ENCODE peak calls at places on chromosomes 6 and 20, in ten cellular contexts. I is A549, L is body of pancreas, T is esophagus squamous epithelium, K is prostate gland, U is stomach, W is spleen, Z is thyroid gland, E is transverse colon, R is testis. G is an unnamed sample.

GRCh38 chr20:51183443-51183842 is 160.5 kb upstream of the KCNG1 start:
- DNase-seq in I (no peak), L (no peak), T (no peak), K (no peak), U (no peak), W (no peak), Z (no peak), E (no peak), R (no peak), G (no peak)

GRCh38 chr20:51185861-51186260 is 163.0 kb upstream of the KCNG1 start:
- DNase-seq in I (no peak), L (no peak), T (no peak), K (no peak), U (no peak), W (no peak), Z (no peak), E (no peak), R (no peak), G (no peak)

GRCh38 chr6:70163795-70164194 is 139.1 kb downstream of the COL9A1 start:
- DNase-seq in I (no peak), L (no peak), T (no peak), K (no peak), U (no peak), W (no peak), Z (no peak), E (no peak), R (no peak), G (no peak)

GRCh38 chr20:5529331-5530142 is 212.8 kb upstream of the PROKR2 start:
- DNase-seq in I (peak), L (peak), T (peak), K (peak), U (peak), W (peak), Z (peak), E (peak), R (peak), G (peak)

GRCh38 chr6:106512048-106512957 is 117.0 kb downstream of the RTN4IP1 start:
- DNase-seq in I (peak), L (peak), T (no peak), K (peak), U (peak), W (peak), Z (peak), E (peak), R (peak), G (peak)

GRCh38 chr20:37243937-37244571 is 17.6 kb downstream of the GHRH start:
- DNase-seq in I (no peak), L (no peak), T (no peak), K (peak), U (peak), W (no peak), Z (peak), E (no peak), R (peak), G (no peak)

GRCh38 chr6:166933396-166933795 is 23.0 kb downstream of the RNASET2 start:
- DNase-seq in I (no peak), L (no peak), T (no peak), K (no peak), U (no peak), W (no peak), Z (no peak), E (no peak), R (no peak), G (no peak)

GRCh38 chr6:41283597-41283996 is 2.9 kb downstream of the TREM1 start:
- DNase-seq in I (no peak), L (no peak), T (no peak), K (no peak), U (no peak), W (no peak), Z (no peak), E (no peak), R (no peak), G (no peak)

GRCh38 chr6:29796026-29796425 is 31.6 kb upstream of the HLA-G start:
- DNase-seq in I (no peak), L (no peak), T (no peak), K (no peak), U (no peak), W (no peak), Z (no peak), E (no peak), R (no peak), G (no peak)

GRCh38 chr20:32153771-32154170 is 44.3 kb downstream of the TM9SF4 start:
- DNase-seq in I (no peak), L (no peak), T (no peak), K (no peak), U (no peak), W (peak), Z (no peak), E (no peak), R (no peak), G (no peak)

GRCh38 chr6:163543311-163543710 is 128.8 kb downstream of the QKI start:
- DNase-seq in I (no peak), L (no peak), T (no peak), K (no peak), U (no peak), W (no peak), Z (no peak), E (no peak), R (no peak), G (no peak)

GRCh38 chr20:62598761-62599194 is 43.5 kb upstream of the SLCO4A1 start:
- DNase-seq in I (peak), L (no peak), T (no peak), K (no peak), U (peak), W (no peak), Z (no peak), E (peak), R (no peak), G (peak)

GRCh38 chr6:30450908-30451818 is 38.1 kb upstream of the HLA-E start:
- DNase-seq in I (no peak), L (no peak), T (no peak), K (no peak), U (peak), W (peak), Z (peak), E (peak), R (no peak), G (no peak)

GRCh38 chr20:24382330-24382729 is 87.1 kb upstream of the SYNDIG1 start:
- DNase-seq in I (no peak), L (no peak), T (no peak), K (no peak), U (no peak), W (no peak), Z (no peak), E (peak), R (no peak), G (no peak)

GRCh38 chr6:149864578-149865535 is 698 bp upstream of the LRP11 start:
- DNase-seq in I (peak), L (peak), T (no peak), K (peak), U (peak), W (no peak), Z (peak), E (no peak), R (peak), G (peak)

GRCh38 chr6:152471459-152472070 is 165.6 kb downstream of the SYNE1 start:
- DNase-seq in I (peak), L (no peak), T (no peak), K (no peak), U (no peak), W (no peak), Z (peak), E (no peak), R (no peak), G (no peak)

GRCh38 chr20:59404749-59405148 is 104.3 kb downstream of the EDN3 start:
- DNase-seq in I (no peak), L (no peak), T (no peak), K (no peak), U (no peak), W (no peak), Z (peak), E (no peak), R (no peak), G (no peak)

GRCh38 chr20:1505361-1505760 is 14.1 kb upstream of the SIRPB2 start:
- DNase-seq in I (peak), L (no peak), T (no peak), K (no peak), U (no peak), W (no peak), Z (no peak), E (no peak), R (no peak), G (no peak)

GRCh38 chr20:57237006-57237953 is 29.2 kb downstream of the BMP7 start:
- DNase-seq in I (no peak), L (no peak), T (no peak), K (no peak), U (no peak), W (no peak), Z (no peak), E (no peak), R (no peak), G (no peak)

GRCh38 chr6:18388942-18389341 is 1.8 kb downstream of the RNF144B start:
- DNase-seq in I (peak), L (no peak), T (no peak), K (peak), U (no peak), W (no peak), Z (peak), E (no peak), R (no peak), G (no peak)

GRCh38 chr6:159700970-159701369 is 7.9 kb upstream of the SOD2 start:
- DNase-seq in I (no peak), L (no peak), T (no peak), K (no peak), U (no peak), W (no peak), Z (no peak), E (no peak), R (no peak), G (no peak)

GRCh38 chr6:13754644-13755043 is 43.0 kb upstream of the RANBP9 start:
- DNase-seq in I (no peak), L (no peak), T (no peak), K (no peak), U (no peak), W (no peak), Z (no peak), E (no peak), R (no peak), G (no peak)

GRCh38 chr6:39086294-39086693 is 28.7 kb downstream of the SAYSD1 start:
- DNase-seq in I (no peak), L (no peak), T (no peak), K (no peak), U (no peak), W (no peak), Z (no peak), E (no peak), R (no peak), G (no peak)

GRCh38 chr20:57676517-57677322 is 33.1 kb downstream of the PMEPA1 start:
- DNase-seq in I (no peak), L (no peak), T (no peak), K (no peak), U (no peak), W (no peak), Z (no peak), E (peak), R (no peak), G (no peak)

GRCh38 chr6:14126250-14126649 is 8.7 kb downstream of the CD83 start:
- DNase-seq in I (no peak), L (no peak), T (no peak), K (no peak), U (no peak), W (no peak), Z (no peak), E (no peak), R (no peak), G (no peak)

GRCh38 chr6:169189227-169189626 is 64.4 kb downstream of the THBS2 start:
- DNase-seq in I (no peak), L (no peak), T (no peak), K (no peak), U (no peak), W (no peak), Z (no peak), E (no peak), R (no peak), G (no peak)

GRCh38 chr6:169185011-169185521 is 68.6 kb downstream of the THBS2 start:
- DNase-seq in I (no peak), L (no peak), T (no peak), K (no peak), U (no peak), W (no peak), Z (no peak), E (no peak), R (no peak), G (no peak)

GRCh38 chr6:169185692-169186485 is 67.8 kb downstream of the THBS2 start:
- DNase-seq in I (no peak), L (no peak), T (no peak), K (no peak), U (no peak), W (no peak), Z (no peak), E (no peak), R (no peak), G (no peak)

GRCh38 chr6:169188051-169188863 is 65.4 kb downstream of the THBS2 start:
- DNase-seq in I (no peak), L (no peak), T (no peak), K (no peak), U (no peak), W (no peak), Z (no peak), E (no peak), R (no peak), G (no peak)

DNA sequence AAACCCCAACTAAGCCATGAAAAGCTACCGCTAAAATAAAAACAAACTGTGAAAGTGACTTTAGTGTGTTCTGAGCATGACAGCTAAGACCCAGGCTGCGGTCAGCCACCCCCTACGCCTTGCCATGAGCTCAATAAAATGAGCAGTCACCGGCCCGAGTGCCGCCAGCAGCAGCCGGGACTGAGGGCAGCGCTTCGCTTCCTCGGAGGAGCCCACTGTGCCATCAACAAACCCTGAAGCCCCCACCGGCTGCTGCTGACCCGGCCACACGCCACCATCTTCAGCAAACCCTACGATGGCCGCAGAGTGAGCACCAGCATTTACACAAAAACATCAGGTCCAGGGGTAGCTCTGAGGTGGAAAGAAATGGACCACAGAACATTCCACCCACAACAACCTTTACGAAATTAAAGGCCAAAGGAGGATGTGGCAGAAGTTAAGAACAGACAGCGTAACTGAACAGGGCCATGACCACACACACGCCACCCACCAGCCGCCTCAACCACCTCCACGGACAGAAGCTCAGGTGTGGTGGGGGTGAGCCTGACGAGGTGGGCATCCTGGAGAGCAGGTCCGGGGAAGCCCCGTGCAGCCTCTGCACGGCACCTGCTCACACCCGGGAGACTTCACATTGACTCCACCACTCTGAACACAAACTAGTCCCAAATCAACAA is 67.0 kb downstream of the THBS2 start:
- DNase-seq in I (no peak), L (no peak), T (no peak), K (no peak), U (no peak), W (no peak), Z (no peak), E (no peak), R (no peak), G (no peak)
- TF ChIP-seq POLR2A in I (no peak), L (no peak), T (no peak), K (no peak), U (no peak), W (no peak), Z (no peak), E (no peak), R (no peak), G (no peak)

GRCh38 chr6:118894425-118895240 is 681 bp downstream of the ASF1A start:
- DNase-seq in I (peak), L (peak), T (peak), K (peak), U (peak), W (peak), Z (peak), E (peak), R (peak), G (peak)
- TF ChIP-seq POLR2A in I (peak), L (peak), T (no peak), K (no peak), U (no peak), W (no peak), Z (peak), E (peak), R (no peak), G (peak)

GRCh38 chr6:116370717-116371383 is at the start of gene DSE:
- DNase-seq in I (peak), L (peak), T (no peak), K (peak), U (peak), W (peak), Z (peak), E (peak), R (peak), G (peak)
- TF ChIP-seq POLR2A in I (peak), L (peak), T (no peak), K (peak), U (no peak), W (peak), Z (peak), E (peak), R (no peak), G (no peak)

DNA sequence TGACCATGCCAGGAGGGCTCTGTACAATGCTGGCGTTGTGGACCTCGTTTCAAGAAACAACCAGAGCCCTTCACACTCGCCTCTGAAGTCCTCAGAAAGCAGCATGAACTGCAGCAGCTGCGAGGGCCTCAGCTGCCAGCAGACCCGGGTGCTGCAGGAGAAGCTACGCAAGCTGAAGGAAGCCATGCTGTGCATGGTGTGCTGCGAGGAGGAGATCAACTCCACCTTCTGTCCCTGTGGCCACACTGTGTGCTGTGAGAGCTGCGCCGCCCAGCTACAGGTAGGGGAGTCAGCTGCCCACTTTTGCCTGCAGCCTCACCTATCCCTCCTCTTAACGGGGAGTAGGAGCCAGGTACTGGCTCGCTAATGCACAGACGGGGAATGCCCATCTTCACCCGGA is 16.2 kb downstream of the MYLIP start:
- DNase-seq in I (no peak), L (no peak), T (no peak), K (no peak), U (no peak), W (no peak), Z (no peak), E (no peak), R (no peak), G (no peak)
- TF ChIP-seq POLR2A in I (no peak), L (no peak), T (no peak), K (no peak), U (no peak), W (no peak), Z (no peak), E (no peak), R (no peak), G (no peak)

DNA sequence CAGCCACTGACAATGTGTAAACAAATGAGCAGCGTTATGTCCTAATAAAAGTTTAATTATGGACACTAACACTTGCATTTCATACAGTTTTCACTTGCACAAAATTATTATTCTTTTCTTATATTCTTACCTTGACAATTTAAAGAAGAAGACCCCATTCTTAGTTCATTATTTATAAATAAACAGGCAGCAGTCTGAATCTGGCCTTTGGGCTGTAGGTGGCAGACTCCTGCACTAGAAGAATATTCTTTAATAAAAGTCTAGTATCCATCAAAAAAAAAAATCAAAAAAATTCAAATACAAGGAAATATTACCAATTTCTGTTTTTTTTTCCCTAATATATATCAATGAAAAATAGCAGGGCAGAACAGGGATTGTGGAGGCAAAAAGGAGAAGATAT is 24.8 kb downstream of the PTCHD4 start:
- DNase-seq in I (no peak), L (no peak), T (no peak), K (no peak), U (no peak), W (no peak), Z (no peak), E (no peak), R (no peak), G (no peak)
- TF ChIP-seq POLR2A in I (no peak), L (no peak), T (no peak), K (no peak), U (no peak), W (no peak), Z (no peak), E (no peak), R (no peak), G (no peak)

GRCh38 chr6:88637761-88638160 is 325.7 kb downstream of the RNGTT start:
- DNase-seq in I (no peak), L (no peak), T (no peak), K (no peak), U (no peak), W (no peak), Z (no peak), E (no peak), R (no peak), G (no peak)
- TF ChIP-seq POLR2A in I (no peak), L (no peak), T (no peak), K (no peak), U (no peak), W (no peak), Z (no peak), E (no peak), R (no peak), G (no peak)

GRCh38 chr6:52517502-52518278 is 59.2 kb downstream of the TRAM2 start:
- DNase-seq in I (peak), L (peak), T (no peak), K (peak), U (peak), W (no peak), Z (peak), E (peak), R (peak), G (peak)
- TF ChIP-seq POLR2A in I (no peak), L (peak), T (no peak), K (peak), U (no peak), W (no peak), Z (no peak), E (peak), R (no peak), G (peak)

G was measured in erythroblast.